ENCODE peak calls at places on chromosomes 5 and 9, in five cellular contexts. E is dermis blood vessel endothelial cell, L is NCI-H460, O is DMS153, T is HS-5. B is an unnamed sample.

GRCh38 chr9:16385590-16386578 is 484.6 kb downstream of the BNC2 start:
- DNase-seq in O (no peak), E (peak), L (no peak), T (peak), B (no peak)

GRCh38 chr5:173140769-173141168 is 3.6 kb upstream of the BNIP1 start:
- DNase-seq in T (no peak), L (no peak), E (no peak), O (no peak), B (no peak)

GRCh38 chr5:77046416-77047073 is 16.3 kb downstream of the AGGF1 start:
- DNase-seq in L (no peak), E (no peak), O (no peak), T (no peak), B (no peak)

GRCh38 chr5:96370981-96371380 is 62.1 kb downstream of the PCSK1 start:
- DNase-seq in T (no peak), E (peak), L (no peak), O (peak), B (peak)

GRCh38 chr5:138579517-138579863 is 4.3 kb upstream of the HSPA9 start:
- DNase-seq in L (no peak), T (no peak), O (no peak), E (no peak), B (no peak)

GRCh38 chr9:81032831-81033230 is 656.5 kb downstream of the TLE1 start:
- DNase-seq in O (no peak), L (no peak), T (no peak), E (no peak), B (no peak)

GRCh38 chr5:124725040-124725434 is 21.4 kb downstream of the ZNF608 start:
- DNase-seq in E (no peak), L (no peak), O (no peak), T (no peak), B (no peak)

GRCh38 chr5:137995077-137995746 is 37.7 kb downstream of the FAM13B start:
- DNase-seq in T (peak), O (no peak), E (peak), L (no peak), B (no peak)

GRCh38 chr9:77648458-77649108 is 461 bp upstream of the GNA14 start:
- DNase-seq in T (no peak), L (no peak), O (peak), E (peak), B (no peak)

GRCh38 chr5:141758316-141758965 is 76.4 kb upstream of the ARAP3 start:
- DNase-seq in E (no peak), T (no peak), L (no peak), O (no peak), B (no peak)

GRCh38 chr5:168353216-168353957 is 61.9 kb downstream of the WWC1 start:
- DNase-seq in L (no peak), O (no peak), E (no peak), T (no peak), B (no peak)

GRCh38 chr9:72925126-72925810 is 27.6 kb downstream of the ALDH1A1 start:
- DNase-seq in T (peak), O (no peak), E (peak), L (peak), B (no peak)

GRCh38 chr5:149855371-149855770 is 89.2 kb downstream of the PDE6A start:
- DNase-seq in E (peak), L (no peak), O (peak), T (no peak), B (no peak)

GRCh38 chr9:128169492-128169891 is 9.4 kb downstream of the BBLN start:
- DNase-seq in L (no peak), T (no peak), O (no peak), E (no peak), B (no peak)

GRCh38 chr5:154611341-154611767 is 133.3 kb upstream of the HAND1 start:
- DNase-seq in E (peak), L (no peak), O (no peak), T (no peak), B (no peak)

GRCh38 chr5:40823459-40823858 is 11.6 kb downstream of the RPL37 start:
- DNase-seq in O (no peak), T (no peak), L (no peak), E (no peak), B (no peak)

GRCh38 chr5:137487600-137487999 is 11.5 kb downstream of the SPOCK1 start:
- DNase-seq in T (peak), O (no peak), E (peak), L (no peak), B (no peak)

GRCh38 chr5:174951151-174951780 is 226.9 kb downstream of the MSX2 start:
- DNase-seq in T (peak), O (peak), E (peak), L (peak), B (peak)

GRCh38 chr5:120252839-120253238 is 211.3 kb upstream of the PRR16 start:
- DNase-seq in T (peak), L (peak), O (no peak), E (no peak), B (peak)

GRCh38 chr9:109641079-109641659 is 138.8 kb upstream of the PALM2AKAP2 start:
- DNase-seq in E (no peak), T (no peak), O (no peak), L (no peak), B (no peak)

GRCh38 chr5:1383886-1384401 is 39.0 kb upstream of the CLPTM1L start:
- DNase-seq in T (no peak), L (no peak), E (no peak), O (no peak), B (peak)

GRCh38 chr9:88535932-88536324 is 950 bp downstream of the NXNL2 start:
- DNase-seq in L (no peak), E (no peak), T (no peak), O (no peak), B (no peak)

GRCh38 chr5:127046343-127047072 is 16.1 kb upstream of the MARCHF3 start:
- DNase-seq in T (no peak), O (no peak), E (no peak), L (no peak), B (no peak)

GRCh38 chr5:37248387-37248969 is 698 bp downstream of the CPLANE1 start:
- DNase-seq in O (no peak), T (no peak), L (no peak), E (peak), B (no peak)

GRCh38 chr9:116153765-116154333 is at the start of gene PAPPA:
- DNase-seq in E (no peak), T (no peak), O (no peak), L (no peak), B (no peak)

B was measured in SHP77 treated with DMSO at 0.1 percent for 48 hours.